ENCODE peak calls at places on chromosome 4, in four cellular contexts. One of them, this sample, is unnamed.

GRCh38 chr4:186104895-186105720 is 604 bp downstream of the FAM149A start:
- DNase-seq in cardiac muscle cell: peak; percentile 8
- DNase-seq in A549: no peak
- DNase-seq in OCI-LY7: no peak
- DNase-seq in this sample: no peak

GRCh38 chr4:69503558-69503957 is 7.9 kb upstream of the UGT2B4 start:
- DNase-seq in cardiac muscle cell: no peak
- DNase-seq in A549: no peak
- DNase-seq in OCI-LY7: no peak
- DNase-seq in this sample: no peak

GRCh38 chr4:105434940-105435339 is 38.9 kb downstream of the PPA2 start:
- DNase-seq in cardiac muscle cell: no peak
- DNase-seq in A549: no peak
- DNase-seq in OCI-LY7: no peak
- DNase-seq in this sample: no peak

GRCh38 chr4:163063891-163064290 is 102.8 kb downstream of the NAF1 start:
- DNase-seq in cardiac muscle cell: no peak
- DNase-seq in A549: peak; percentile 50
- DNase-seq in OCI-LY7: no peak
- DNase-seq in this sample: no peak

GRCh38 chr4:24394041-24394440 is 190.3 kb downstream of the DHX15 start:
- DNase-seq in cardiac muscle cell: no peak
- DNase-seq in A549: no peak
- DNase-seq in OCI-LY7: no peak
- DNase-seq in this sample: no peak

GRCh38 chr4:75542824-75543223 is 13.0 kb upstream of the ODAPH start:
- DNase-seq in cardiac muscle cell: peak; percentile 9
- DNase-seq in A549: peak; percentile 10
- DNase-seq in OCI-LY7: no peak
- DNase-seq in this sample: no peak

GRCh38 chr4:7347981-7348380 is 86.7 kb downstream of the PSAPL1 start:
- DNase-seq in cardiac muscle cell: peak; percentile 35
- DNase-seq in A549: peak; percentile 51
- DNase-seq in OCI-LY7: no peak
- DNase-seq in this sample: no peak

GRCh38 chr4:150402968-150403367 is 179.0 kb upstream of the MAB21L2 start:
- DNase-seq in cardiac muscle cell: no peak
- DNase-seq in A549: no peak
- DNase-seq in OCI-LY7: peak; percentile 42
- DNase-seq in this sample: peak; percentile 52

GRCh38 chr4:8192748-8193738 is 6.0 kb upstream of the SH3TC1 start:
- DNase-seq in cardiac muscle cell: peak; percentile 65
- DNase-seq in A549: peak; percentile 76
- DNase-seq in OCI-LY7: peak; percentile 70
- DNase-seq in this sample: no peak

GRCh38 chr4:104716584-104716983 is 221.9 kb upstream of the CXXC4 start:
- DNase-seq in cardiac muscle cell: no peak
- DNase-seq in A549: no peak
- DNase-seq in OCI-LY7: no peak
- DNase-seq in this sample: no peak

GRCh38 chr4:67451464-67451863 is 93.8 kb downstream of the CENPC start:
- DNase-seq in cardiac muscle cell: no peak
- DNase-seq in A549: no peak
- DNase-seq in OCI-LY7: no peak
- DNase-seq in this sample: no peak

GRCh38 chr4:11404431-11404830 is 24.3 kb downstream of the HS3ST1 start:
- DNase-seq in cardiac muscle cell: no peak
- DNase-seq in A549: no peak
- DNase-seq in OCI-LY7: no peak
- DNase-seq in this sample: no peak

GRCh38 chr4:37816006-37816405 is 10.5 kb upstream of the PGM2 start:
- DNase-seq in cardiac muscle cell: no peak
- DNase-seq in A549: no peak
- DNase-seq in OCI-LY7: no peak
- DNase-seq in this sample: no peak

GRCh38 chr4:39410415-39410814 is 3.7 kb downstream of the KLB start:
- DNase-seq in cardiac muscle cell: peak; percentile 35
- DNase-seq in A549: peak; percentile 36
- DNase-seq in OCI-LY7: peak; percentile 40
- DNase-seq in this sample: no peak

GRCh38 chr4:5751073-5751917 is 40.3 kb downstream of the EVC start:
- DNase-seq in cardiac muscle cell: peak; percentile 93
- DNase-seq in A549: no peak
- DNase-seq in OCI-LY7: no peak
- DNase-seq in this sample: no peak

GRCh38 chr4:69878250-69878649 is 18.3 kb upstream of the SULT1E1 start:
- DNase-seq in cardiac muscle cell: peak; percentile 63
- DNase-seq in A549: no peak
- DNase-seq in OCI-LY7: no peak
- DNase-seq in this sample: no peak

GRCh38 chr4:11496313-11496956 is 67.7 kb upstream of the HS3ST1 start:
- DNase-seq in cardiac muscle cell: no peak
- DNase-seq in A549: no peak
- DNase-seq in OCI-LY7: no peak
- DNase-seq in this sample: no peak

GRCh38 chr4:40693946-40694345 is 55.8 kb upstream of the NSUN7 start:
- DNase-seq in cardiac muscle cell: no peak
- DNase-seq in A549: no peak
- DNase-seq in OCI-LY7: no peak
- DNase-seq in this sample: no peak

GRCh38 chr4:74942251-74942917 is 9.5 kb downstream of the PARM1 start:
- DNase-seq in cardiac muscle cell: no peak
- DNase-seq in A549: no peak
- DNase-seq in OCI-LY7: no peak
- DNase-seq in this sample: no peak

GRCh38 chr4:169208090-169208455 is 62.7 kb downstream of the SH3RF1 start:
- DNase-seq in cardiac muscle cell: peak; percentile 58
- DNase-seq in A549: no peak
- DNase-seq in OCI-LY7: no peak
- DNase-seq in this sample: no peak

GRCh38 chr4:184961693-184962092 is 56.6 kb upstream of the HELT start:
- DNase-seq in cardiac muscle cell: no peak
- DNase-seq in A549: no peak
- DNase-seq in OCI-LY7: no peak
- DNase-seq in this sample: no peak

GRCh38 chr4:125316391-125316780 is 1.6 kb downstream of the FAT4 start:
- DNase-seq in cardiac muscle cell: peak; percentile 41
- DNase-seq in A549: peak; percentile 24
- DNase-seq in OCI-LY7: no peak
- DNase-seq in this sample: no peak

GRCh38 chr4:3529363-3529762 is 2.9 kb downstream of the LRPAP1 start:
- DNase-seq in cardiac muscle cell: peak; percentile 29
- DNase-seq in A549: no peak
- DNase-seq in OCI-LY7: peak; percentile 59
- DNase-seq in this sample: no peak

GRCh38 chr4:94650129-94650495 is 107.6 kb upstream of the BMPR1B start:
- DNase-seq in cardiac muscle cell: peak; percentile 29
- DNase-seq in A549: peak; percentile 46
- DNase-seq in OCI-LY7: no peak
- DNase-seq in this sample: no peak

GRCh38 chr4:142211444-142211843 is 575.1 kb downstream of the IL15 start:
- DNase-seq in cardiac muscle cell: no peak
- DNase-seq in A549: peak; percentile 9
- DNase-seq in OCI-LY7: no peak
- DNase-seq in this sample: no peak

GRCh38 chr4:118327554-118328241 is 25.1 kb downstream of the PRSS12 start:
- DNase-seq in cardiac muscle cell: no peak
- DNase-seq in A549: no peak
- DNase-seq in OCI-LY7: no peak
- DNase-seq in this sample: no peak

GRCh38 chr4:78864405-78865024 is 74.7 kb downstream of the PAQR3 start:
- DNase-seq in cardiac muscle cell: peak; percentile 90
- DNase-seq in A549: peak; percentile 76
- DNase-seq in OCI-LY7: peak; percentile 86
- DNase-seq in this sample: no peak

GRCh38 chr4:172998527-172999469 is 169.8 kb upstream of the GALNT7 start:
- DNase-seq in cardiac muscle cell: peak; percentile 66
- DNase-seq in A549: peak; percentile 47
- DNase-seq in OCI-LY7: no peak
- DNase-seq in this sample: no peak

GRCh38 chr4:183674153-183674552 is 15.1 kb downstream of the TRAPPC11 start:
- DNase-seq in cardiac muscle cell: peak; percentile 7
- DNase-seq in A549: no peak
- DNase-seq in OCI-LY7: no peak
- DNase-seq in this sample: no peak

GRCh38 chr4:34709564-34709963 is 1534.8 kb downstream of the ARAP2 start:
- DNase-seq in cardiac muscle cell: no peak
- DNase-seq in A549: no peak
- DNase-seq in OCI-LY7: no peak
- DNase-seq in this sample: no peak

GRCh38 chr4:79408063-79408462 is at the start of gene GK2:
- DNase-seq in cardiac muscle cell: no peak
- DNase-seq in A549: no peak
- DNase-seq in OCI-LY7: no peak
- DNase-seq in this sample: no peak

GRCh38 chr4:100294356-100294755 is 104.1 kb upstream of the DDIT4L start:
- DNase-seq in cardiac muscle cell: peak; percentile 34
- DNase-seq in A549: no peak
- DNase-seq in OCI-LY7: no peak
- DNase-seq in this sample: no peak

GRCh38 chr4:78601013-78601412 is 49.4 kb downstream of the ANXA3 start:
- DNase-seq in cardiac muscle cell: no peak
- DNase-seq in A549: no peak
- DNase-seq in OCI-LY7: no peak
- DNase-seq in this sample: no peak

GRCh38 chr4:63349674-63350025 is 1059.6 kb downstream of the TECRL start:
- DNase-seq in cardiac muscle cell: no peak
- DNase-seq in A549: no peak
- DNase-seq in OCI-LY7: no peak
- DNase-seq in this sample: no peak

DNA sequence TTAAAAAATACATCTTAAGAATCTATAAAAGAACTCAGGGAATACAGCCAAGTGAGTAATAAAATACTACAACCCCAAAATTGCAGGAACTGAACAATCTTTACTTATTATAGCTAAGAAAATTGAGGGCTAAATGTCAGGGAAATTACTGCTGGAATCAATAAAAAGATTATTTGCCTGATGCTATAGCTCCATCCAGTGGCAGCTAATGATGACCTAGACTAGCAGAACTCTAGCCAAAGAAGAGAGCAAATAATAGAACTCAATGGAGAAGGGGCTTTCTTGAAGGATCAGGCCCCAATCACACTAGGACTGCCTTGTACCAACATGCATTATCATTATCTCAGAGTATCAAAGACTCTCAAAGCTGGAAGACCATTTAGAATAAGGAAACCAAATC is 85.0 kb upstream of the FAM241A start:
- DNase-seq in cardiac muscle cell: peak; percentile 38
- DNase-seq in A549: peak; percentile 31
- DNase-seq in OCI-LY7: peak; percentile 11
- DNase-seq in this sample: no peak
- TF ChIP-seq CTCF in cardiac muscle cell: peak; percentile 49
- TF ChIP-seq CTCF in A549: peak; percentile 48
- TF ChIP-seq CTCF in OCI-LY7: peak; percentile 73
- TF ChIP-seq CTCF in this sample: peak; percentile 9

GRCh38 chr4:176539091-176539784 is 219.5 kb downstream of the SPCS3 start:
- DNase-seq in cardiac muscle cell: no peak
- DNase-seq in A549: no peak
- DNase-seq in OCI-LY7: no peak
- DNase-seq in this sample: no peak

GRCh38 chr4:176539785-176540175 is 220.0 kb downstream of the SPCS3 start:
- DNase-seq in cardiac muscle cell: no peak
- DNase-seq in A549: no peak
- DNase-seq in OCI-LY7: no peak
- DNase-seq in this sample: no peak

GRCh38 chr4:176538217-176538925 is 218.6 kb downstream of the SPCS3 start:
- DNase-seq in cardiac muscle cell: peak; percentile 75
- DNase-seq in A549: peak; percentile 46
- DNase-seq in OCI-LY7: no peak
- DNase-seq in this sample: no peak

GRCh38 chr4:176545886-176546285 is 226.1 kb downstream of the SPCS3 start:
- DNase-seq in cardiac muscle cell: no peak
- DNase-seq in A549: no peak
- DNase-seq in OCI-LY7: no peak
- DNase-seq in this sample: no peak

DNA sequence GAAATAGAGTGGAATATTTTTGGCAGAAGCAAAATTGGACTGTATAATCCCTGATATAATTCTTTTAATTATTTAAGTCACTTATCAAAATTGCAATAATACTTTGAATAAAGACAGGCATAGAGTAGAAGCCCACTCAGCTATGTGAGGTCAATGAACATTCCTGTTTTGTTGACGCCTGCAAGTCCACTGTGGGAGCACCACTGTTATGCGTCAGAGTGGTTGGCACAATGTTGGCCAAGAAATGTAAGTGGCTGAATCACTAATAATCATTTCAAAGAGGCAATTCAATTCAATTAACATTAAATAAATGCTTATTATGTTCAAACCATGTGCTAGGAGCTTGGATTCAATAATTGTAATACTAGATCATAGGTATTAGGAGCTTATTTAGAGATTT is 221.0 kb downstream of the SPCS3 start:
- DNase-seq in cardiac muscle cell: no peak
- DNase-seq in A549: no peak
- DNase-seq in OCI-LY7: no peak
- DNase-seq in this sample: no peak
- H3K27ac ChIP-seq in cardiac muscle cell: no peak overlapping the region
- H3K27ac ChIP-seq in A549: no peak overlapping the region
- H3K27ac ChIP-seq in OCI-LY7: no peak overlapping the region
- H3K27ac ChIP-seq in this sample: no peak overlapping the region

GRCh38 chr4:30744386-30744785 is 24.2 kb downstream of the PCDH7 start:
- DNase-seq in cardiac muscle cell: no peak
- DNase-seq in A549: no peak
- DNase-seq in OCI-LY7: no peak
- DNase-seq in this sample: no peak
- H3K4me3 ChIP-seq in cardiac muscle cell: no peak overlapping the region
- H3K4me3 ChIP-seq in A549: no peak overlapping the region
- H3K4me3 ChIP-seq in OCI-LY7: no peak overlapping the region
- H3K4me3 ChIP-seq in this sample: no peak overlapping the region

GRCh38 chr4:82583897-82584604 is 22.3 kb upstream of the TMEM150C start:
- DNase-seq in cardiac muscle cell: no peak
- DNase-seq in A549: no peak
- DNase-seq in OCI-LY7: no peak
- DNase-seq in this sample: no peak

GRCh38 chr4:82584921-82585320 is 23.1 kb upstream of the TMEM150C start:
- DNase-seq in cardiac muscle cell: no peak
- DNase-seq in A549: no peak
- DNase-seq in OCI-LY7: no peak
- DNase-seq in this sample: no peak

GRCh38 chr4:82577451-82577850 is 15.7 kb upstream of the TMEM150C start:
- DNase-seq in cardiac muscle cell: no peak
- DNase-seq in A549: no peak
- DNase-seq in OCI-LY7: no peak
- DNase-seq in this sample: no peak

GRCh38 chr4:82579932-82580331 is 18.1 kb upstream of the TMEM150C start:
- DNase-seq in cardiac muscle cell: no peak
- DNase-seq in A549: no peak
- DNase-seq in OCI-LY7: no peak
- DNase-seq in this sample: no peak

GRCh38 chr4:82578935-82579334 is 17.1 kb upstream of the TMEM150C start:
- DNase-seq in cardiac muscle cell: peak; percentile 4
- DNase-seq in A549: peak; percentile 30
- DNase-seq in OCI-LY7: no peak
- DNase-seq in this sample: no peak
- TF ChIP-seq CTCF in cardiac muscle cell: peak; percentile 24
- TF ChIP-seq CTCF in A549: no peak
- TF ChIP-seq CTCF in OCI-LY7: no peak
- TF ChIP-seq CTCF in this sample: no peak